ENCODE peak calls at places on chromosomes 7 and 10, in eight cellular contexts. L is endothelial cell; C is pancreas; K is GM23248; N is nucleus accumbens; D is AG04450; H is psoas muscle; W is effector CD4-positive, alpha-beta T cell. Z is an unnamed sample.

GRCh38 chr10:129784891-129785290 is 179.2 kb downstream of the EBF3 start:
- DNase-seq in L (no peak), H (no peak), N (no peak), C (no peak), D (no peak), K (no peak), W (no peak), Z (no peak)

GRCh38 chr7:86773309-86773708 is 129.6 kb downstream of the GRM3 start:
- DNase-seq in H (no peak), N (no peak), D (no peak), C (no peak), L (no peak), W (no peak), K (no peak), Z (no peak)

GRCh38 chr7:85067371-85067770 is 119.5 kb downstream of the SEMA3D start:
- DNase-seq in K (no peak), L (no peak), D (no peak), C (no peak), N (no peak), W (no peak), H (no peak), Z (no peak)

GRCh38 chr10:93580824-93581223 is 14.4 kb downstream of the FFAR4 start:
- DNase-seq in N (no peak), L (peak), K (peak), C (no peak), W (no peak), D (no peak), H (no peak), Z (no peak)

GRCh38 chr7:6026011-6026819 is 5.0 kb upstream of the ANKRD61 start:
- DNase-seq in W (peak), K (peak), D (no peak), N (no peak), C (peak), H (peak), L (peak), Z (no peak)

GRCh38 chr7:55427279-55427788 is 62.2 kb downstream of the LANCL2 start:
- DNase-seq in H (no peak), L (no peak), W (no peak), N (no peak), D (no peak), C (no peak), K (no peak), Z (no peak)

GRCh38 chr10:14532473-14533251 is 201.9 kb upstream of the FRMD4A start:
- DNase-seq in W (no peak), N (no peak), L (no peak), K (no peak), D (no peak), C (peak), H (no peak), Z (no peak)

GRCh38 chr10:78924319-78925003 is 144.3 kb upstream of the ZMIZ1 start:
- DNase-seq in K (no peak), N (no peak), D (no peak), H (no peak), C (no peak), W (no peak), L (no peak), Z (no peak)

GRCh38 chr7:151808296-151809155 is 68.4 kb downstream of the PRKAG2 start:
- DNase-seq in C (no peak), W (no peak), N (no peak), H (no peak), L (no peak), D (no peak), K (peak), Z (peak)

Z was measured in skeletal muscle cell.